ENCODE peak calls at places on chromosomes 1 and 21, in eight cellular contexts. One of them, this sample, is unnamed.
A peak's percentile ranks its signal among the peaks of the same experiment; 100 is the strongest.

GRCh38 chr1:26970810-26971209 is 10.5 kb upstream of the KDF1 start:
- DNase-seq in pancreas: no peak
- DNase-seq in HL-60: no peak
- DNase-seq in epithelial cell of proximal tubule: no peak
- DNase-seq in fibroblast of lung: peak; percentile 44
- DNase-seq in AG04449: no peak
- DNase-seq in AG09309: no peak
- DNase-seq in uterus: no peak
- DNase-seq in this sample: peak; percentile 34

GRCh38 chr1:52233463-52233862 is 91.6 kb downstream of the ZFYVE9 start:
- DNase-seq in pancreas: no peak
- DNase-seq in HL-60: no peak
- DNase-seq in epithelial cell of proximal tubule: no peak
- DNase-seq in fibroblast of lung: no peak
- DNase-seq in AG04449: no peak
- DNase-seq in AG09309: no peak
- DNase-seq in uterus: no peak
- DNase-seq in this sample: no peak

GRCh38 chr1:202572867-202573266 is 137.4 kb downstream of the SYT2 start:
- DNase-seq in pancreas: no peak
- DNase-seq in HL-60: no peak
- DNase-seq in epithelial cell of proximal tubule: no peak
- DNase-seq in fibroblast of lung: no peak
- DNase-seq in AG04449: no peak
- DNase-seq in AG09309: no peak
- DNase-seq in uterus: no peak
- DNase-seq in this sample: no peak

GRCh38 chr1:53526451-53527101 is 67.4 kb downstream of the DMRTB1 start:
- DNase-seq in pancreas: peak; percentile 49
- DNase-seq in HL-60: no peak
- DNase-seq in epithelial cell of proximal tubule: no peak
- DNase-seq in fibroblast of lung: peak; percentile 81
- DNase-seq in AG04449: peak; percentile 74
- DNase-seq in AG09309: peak; percentile 27
- DNase-seq in uterus: peak; percentile 39
- DNase-seq in this sample: peak; percentile 39

GRCh38 chr1:224502459-224503160 is 68.0 kb upstream of the WDR26 start:
- DNase-seq in pancreas: peak; percentile 57
- DNase-seq in HL-60: peak; percentile 49
- DNase-seq in epithelial cell of proximal tubule: no peak
- DNase-seq in fibroblast of lung: peak; percentile 15
- DNase-seq in AG04449: no peak
- DNase-seq in AG09309: no peak
- DNase-seq in uterus: no peak
- DNase-seq in this sample: no peak

GRCh38 chr21:37871121-37871862 is 45.0 kb downstream of the KCNJ6 start:
- DNase-seq in pancreas: no peak
- DNase-seq in HL-60: no peak
- DNase-seq in epithelial cell of proximal tubule: no peak
- DNase-seq in fibroblast of lung: peak; percentile 70
- DNase-seq in AG04449: peak; percentile 49
- DNase-seq in AG09309: peak; percentile 67
- DNase-seq in uterus: no peak
- DNase-seq in this sample: peak; percentile 49

GRCh38 chr1:59814180-59814900 is 409 bp upstream of the HOOK1 start:
- DNase-seq in pancreas: peak; percentile 99
- DNase-seq in HL-60: no peak
- DNase-seq in epithelial cell of proximal tubule: peak; percentile 90
- DNase-seq in fibroblast of lung: no peak
- DNase-seq in AG04449: no peak
- DNase-seq in AG09309: no peak
- DNase-seq in uterus: peak; percentile 19
- DNase-seq in this sample: no peak

GRCh38 chr1:88917321-88918025 is 26.1 kb upstream of the GTF2B start:
- DNase-seq in pancreas: no peak
- DNase-seq in HL-60: no peak
- DNase-seq in epithelial cell of proximal tubule: no peak
- DNase-seq in fibroblast of lung: no peak
- DNase-seq in AG04449: no peak
- DNase-seq in AG09309: no peak
- DNase-seq in uterus: no peak
- DNase-seq in this sample: no peak

GRCh38 chr1:10794724-10795304 is 1.6 kb downstream of the CASZ1 start:
- DNase-seq in pancreas: no peak
- DNase-seq in HL-60: no peak
- DNase-seq in epithelial cell of proximal tubule: no peak
- DNase-seq in fibroblast of lung: no peak
- DNase-seq in AG04449: no peak
- DNase-seq in AG09309: no peak
- DNase-seq in uterus: no peak
- DNase-seq in this sample: no peak

GRCh38 chr1:80047791-80048190 is 1041.3 kb upstream of the ADGRL4 start:
- DNase-seq in pancreas: no peak
- DNase-seq in HL-60: no peak
- DNase-seq in epithelial cell of proximal tubule: peak; percentile 74
- DNase-seq in fibroblast of lung: no peak
- DNase-seq in AG04449: no peak
- DNase-seq in AG09309: no peak
- DNase-seq in uterus: no peak
- DNase-seq in this sample: peak; percentile 77

GRCh38 chr1:236623371-236624166 is 19.3 kb upstream of the HEATR1 start:
- DNase-seq in pancreas: no peak
- DNase-seq in HL-60: no peak
- DNase-seq in epithelial cell of proximal tubule: no peak
- DNase-seq in fibroblast of lung: no peak
- DNase-seq in AG04449: no peak
- DNase-seq in AG09309: no peak
- DNase-seq in uterus: no peak
- DNase-seq in this sample: peak; percentile 37

GRCh38 chr1:11320153-11320936 is 47.3 kb downstream of the UBIAD1 start:
- DNase-seq in pancreas: no peak
- DNase-seq in HL-60: peak; percentile 10
- DNase-seq in epithelial cell of proximal tubule: no peak
- DNase-seq in fibroblast of lung: no peak
- DNase-seq in AG04449: no peak
- DNase-seq in AG09309: no peak
- DNase-seq in uterus: no peak
- DNase-seq in this sample: no peak

GRCh38 chr21:44551290-44552015 is at the start of gene KRTAP10-2:
- DNase-seq in pancreas: no peak
- DNase-seq in HL-60: no peak
- DNase-seq in epithelial cell of proximal tubule: no peak
- DNase-seq in fibroblast of lung: no peak
- DNase-seq in AG04449: no peak
- DNase-seq in AG09309: no peak
- DNase-seq in uterus: no peak
- DNase-seq in this sample: no peak

GRCh38 chr21:44548922-44549321 is 2.4 kb downstream of the KRTAP10-2 start:
- DNase-seq in pancreas: no peak
- DNase-seq in HL-60: no peak
- DNase-seq in epithelial cell of proximal tubule: no peak
- DNase-seq in fibroblast of lung: no peak
- DNase-seq in AG04449: no peak
- DNase-seq in AG09309: no peak
- DNase-seq in uterus: no peak
- DNase-seq in this sample: no peak

GRCh38 chr21:44548381-44548780 is 2.9 kb downstream of the KRTAP10-2 start:
- DNase-seq in pancreas: no peak
- DNase-seq in HL-60: no peak
- DNase-seq in epithelial cell of proximal tubule: no peak
- DNase-seq in fibroblast of lung: no peak
- DNase-seq in AG04449: no peak
- DNase-seq in AG09309: no peak
- DNase-seq in uterus: no peak
- DNase-seq in this sample: no peak

GRCh38 chr21:44550807-44551206 is 498 bp downstream of the KRTAP10-2 start:
- DNase-seq in pancreas: no peak
- DNase-seq in HL-60: no peak
- DNase-seq in epithelial cell of proximal tubule: no peak
- DNase-seq in fibroblast of lung: no peak
- DNase-seq in AG04449: no peak
- DNase-seq in AG09309: no peak
- DNase-seq in uterus: no peak
- DNase-seq in this sample: no peak

DNA sequence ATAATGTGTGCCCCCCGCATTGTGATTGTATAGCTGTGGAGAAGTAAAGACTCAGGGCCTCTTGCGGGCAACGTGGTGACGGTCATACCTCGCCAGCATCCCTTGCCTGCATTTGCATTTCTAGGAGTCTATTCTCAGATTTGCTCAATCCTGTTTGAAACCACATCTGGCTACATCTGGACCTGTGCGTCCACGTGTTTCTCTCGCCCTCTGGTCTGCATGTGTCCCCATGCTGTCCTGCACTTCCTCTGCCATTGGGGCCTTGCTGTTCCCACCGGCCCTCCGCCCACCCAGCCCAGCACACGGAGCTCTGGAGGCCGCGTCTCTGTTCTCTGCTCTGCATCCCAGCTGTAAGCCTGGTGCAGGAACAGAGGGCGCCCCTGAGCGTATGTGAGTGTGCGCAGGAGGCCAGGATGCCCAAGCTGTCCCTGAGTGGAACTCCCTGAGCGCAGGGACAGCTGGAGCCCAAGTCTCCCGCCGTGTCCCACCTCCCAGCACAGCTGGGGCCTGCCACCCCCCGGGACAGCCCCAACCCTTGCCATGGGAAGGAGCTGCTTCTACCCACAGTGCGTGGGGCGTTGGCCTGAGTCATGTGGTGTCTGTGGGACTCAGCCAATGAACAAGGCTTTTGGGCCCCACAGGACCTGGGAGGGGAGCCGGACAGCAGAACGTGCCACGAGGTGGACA is 1.6 kb downstream of the KRTAP10-2 start:
- DNase-seq in pancreas: no peak
- DNase-seq in HL-60: no peak
- DNase-seq in epithelial cell of proximal tubule: no peak
- DNase-seq in fibroblast of lung: no peak
- DNase-seq in AG04449: no peak
- DNase-seq in AG09309: no peak
- DNase-seq in uterus: no peak
- DNase-seq in this sample: no peak
- TF ChIP-seq CTCF in pancreas: no peak
- TF ChIP-seq CTCF in HL-60: no peak
- TF ChIP-seq CTCF in epithelial cell of proximal tubule: no peak
- TF ChIP-seq CTCF in fibroblast of lung: no peak
- TF ChIP-seq CTCF in AG04449: no peak
- TF ChIP-seq CTCF in AG09309: no peak
- TF ChIP-seq CTCF in uterus: no peak
- TF ChIP-seq CTCF in this sample: no peak

GRCh38 chr1:3455630-3456448 is 1.4 kb downstream of the ARHGEF16 start:
- DNase-seq in pancreas: peak; percentile 37
- DNase-seq in HL-60: no peak
- DNase-seq in epithelial cell of proximal tubule: no peak
- DNase-seq in fibroblast of lung: no peak
- DNase-seq in AG04449: no peak
- DNase-seq in AG09309: no peak
- DNase-seq in uterus: no peak
- DNase-seq in this sample: no peak

GRCh38 chr1:3452866-3453175 is 1.6 kb upstream of the ARHGEF16 start:
- DNase-seq in pancreas: no peak
- DNase-seq in HL-60: no peak
- DNase-seq in epithelial cell of proximal tubule: no peak
- DNase-seq in fibroblast of lung: no peak
- DNase-seq in AG04449: no peak
- DNase-seq in AG09309: no peak
- DNase-seq in uterus: no peak
- DNase-seq in this sample: no peak

GRCh38 chr1:3454811-3455618 is 550 bp downstream of the ARHGEF16 start:
- DNase-seq in pancreas: peak; percentile 75
- DNase-seq in HL-60: no peak
- DNase-seq in epithelial cell of proximal tubule: no peak
- DNase-seq in fibroblast of lung: no peak
- DNase-seq in AG04449: no peak
- DNase-seq in AG09309: no peak
- DNase-seq in uterus: no peak
- DNase-seq in this sample: no peak

GRCh38 chr1:3453203-3453761 is 1.2 kb upstream of the ARHGEF16 start:
- DNase-seq in pancreas: peak; percentile 89
- DNase-seq in HL-60: peak; percentile 61
- DNase-seq in epithelial cell of proximal tubule: no peak
- DNase-seq in fibroblast of lung: peak; percentile 57
- DNase-seq in AG04449: no peak
- DNase-seq in AG09309: peak; percentile 3
- DNase-seq in uterus: peak; percentile 35
- DNase-seq in this sample: peak; percentile 65

DNA sequence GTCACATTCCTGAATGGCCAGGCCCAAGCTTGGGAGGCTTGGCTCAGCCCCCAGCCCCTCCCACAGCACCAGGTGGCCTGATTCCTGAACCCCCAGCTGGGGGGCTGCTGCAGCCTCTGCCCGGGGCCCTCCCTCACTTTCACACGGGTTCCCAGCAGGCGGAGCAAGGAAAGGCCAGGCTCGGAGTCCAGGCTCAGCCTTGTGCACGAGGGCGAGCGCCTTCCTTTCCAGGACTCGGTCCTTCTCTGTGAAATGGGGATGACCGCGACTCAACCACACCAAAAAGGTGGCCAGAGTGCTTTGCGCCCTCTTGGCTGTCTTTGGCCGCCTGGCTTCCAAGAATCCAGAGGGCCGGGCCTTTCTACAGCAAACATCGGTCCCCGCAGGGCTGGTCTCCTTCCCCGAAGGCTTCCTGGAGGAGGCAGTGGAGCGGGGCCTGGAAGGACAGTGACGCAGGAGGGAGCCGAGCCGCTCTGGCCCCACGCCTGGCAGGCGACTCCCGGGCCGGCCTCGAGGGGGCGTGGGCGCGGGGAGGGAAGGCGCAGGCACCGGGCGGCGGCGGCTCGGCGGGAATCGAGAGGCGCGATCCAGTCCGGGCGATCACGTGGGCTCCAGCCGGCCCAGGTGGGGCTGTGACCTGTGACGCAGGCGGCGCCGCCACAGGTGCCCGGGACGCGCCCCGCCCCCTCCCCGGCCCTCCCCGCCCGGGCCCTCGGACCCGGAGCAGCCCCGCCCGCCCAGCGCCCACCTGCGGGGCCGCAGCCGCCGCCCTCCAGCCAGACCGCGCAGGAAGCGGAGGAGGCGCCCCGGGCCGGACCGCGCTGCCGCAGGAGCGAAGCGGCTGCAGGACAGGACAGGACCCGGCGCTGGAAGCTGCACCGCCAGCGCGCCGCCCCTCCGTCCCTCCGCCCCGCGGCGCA is at the start of gene ARHGEF16:
- DNase-seq in pancreas: peak; percentile 94
- DNase-seq in HL-60: peak; percentile 23
- DNase-seq in epithelial cell of proximal tubule: no peak
- DNase-seq in fibroblast of lung: peak; percentile 12
- DNase-seq in AG04449: no peak
- DNase-seq in AG09309: no peak
- DNase-seq in uterus: no peak
- DNase-seq in this sample: peak; percentile 20
- H3K4me3 ChIP-seq in pancreas: peak within 1 kb of the TSS; percentile 71
- H3K4me3 ChIP-seq in HL-60: peak within 1 kb of the TSS; percentile 15
- H3K4me3 ChIP-seq in epithelial cell of proximal tubule: peak within 1 kb of the TSS; percentile 64
- H3K4me3 ChIP-seq in fibroblast of lung: no peak within 1 kb of the TSS
- H3K4me3 ChIP-seq in AG04449: no peak within 1 kb of the TSS
- H3K4me3 ChIP-seq in AG09309: no peak within 1 kb of the TSS
- H3K4me3 ChIP-seq in uterus: peak within 1 kb of the TSS; percentile 37
- H3K4me3 ChIP-seq in this sample: no peak within 1 kb of the TSS

GRCh38 chr1:204036882-204037645 is 35.9 kb upstream of the SOX13 start:
- DNase-seq in pancreas: no peak
- DNase-seq in HL-60: no peak
- DNase-seq in epithelial cell of proximal tubule: no peak
- DNase-seq in fibroblast of lung: no peak
- DNase-seq in AG04449: no peak
- DNase-seq in AG09309: no peak
- DNase-seq in uterus: no peak
- DNase-seq in this sample: no peak
- TF ChIP-seq CTCF in pancreas: no peak
- TF ChIP-seq CTCF in HL-60: no peak
- TF ChIP-seq CTCF in epithelial cell of proximal tubule: peak; percentile 24
- TF ChIP-seq CTCF in fibroblast of lung: no peak
- TF ChIP-seq CTCF in AG04449: no peak
- TF ChIP-seq CTCF in AG09309: no peak
- TF ChIP-seq CTCF in uterus: no peak
- TF ChIP-seq CTCF in this sample: peak; percentile 4

GRCh38 chr1:86382878-86383277 is 13.2 kb downstream of the ODF2L start:
- DNase-seq in pancreas: no peak
- DNase-seq in HL-60: no peak
- DNase-seq in epithelial cell of proximal tubule: no peak
- DNase-seq in fibroblast of lung: peak; percentile 48
- DNase-seq in AG04449: no peak
- DNase-seq in AG09309: no peak
- DNase-seq in uterus: no peak
- DNase-seq in this sample: peak; percentile 69
- H3K4me3 ChIP-seq in pancreas: no peak overlapping the region
- H3K4me3 ChIP-seq in HL-60: no peak overlapping the region
- H3K4me3 ChIP-seq in epithelial cell of proximal tubule: no peak overlapping the region
- H3K4me3 ChIP-seq in fibroblast of lung: peak overlapping the region; percentile 15
- H3K4me3 ChIP-seq in AG04449: no peak overlapping the region
- H3K4me3 ChIP-seq in AG09309: no peak overlapping the region
- H3K4me3 ChIP-seq in uterus: no peak overlapping the region
- H3K4me3 ChIP-seq in this sample: peak overlapping the region; percentile 34